ENCODE peak calls at places on chromosomes 16 and 17, in five cellular contexts. One of them, this sample, is unnamed.

GRCh38 chr17:42288078-42288984 is at the start of gene STAT5A:
- DNase-seq in Peyer's patch: peak; percentile 95
- DNase-seq in epithelial cell of prostate: no peak
- DNase-seq in activated CD4-positive, alpha-beta T cell treated with anti-CD3 and anti-CD28 coated beads, Interleukin-2, amount 50 U/mL, for 4 hours: peak; percentile 67
- DNase-seq in EL: peak; percentile 72
- DNase-seq in this sample: peak; percentile 89

GRCh38 chr16:58503863-58504688 is 4.1 kb downstream of the NDRG4 start:
- DNase-seq in activated CD4-positive, alpha-beta T cell treated with anti-CD3 and anti-CD28 coated beads, Interleukin-2, amount 50 U/mL, for 4 hours: no peak
- DNase-seq in epithelial cell of prostate: no peak
- DNase-seq in EL: no peak
- DNase-seq in Peyer's patch: peak; percentile 40
- DNase-seq in this sample: no peak

GRCh38 chr16:4489030-4489429 is 12.8 kb downstream of the HMOX2 start:
- DNase-seq in EL: peak; percentile 84
- DNase-seq in activated CD4-positive, alpha-beta T cell treated with anti-CD3 and anti-CD28 coated beads, Interleukin-2, amount 50 U/mL, for 4 hours: no peak
- DNase-seq in epithelial cell of prostate: no peak
- DNase-seq in Peyer's patch: no peak
- DNase-seq in this sample: peak; percentile 88

GRCh38 chr17:32019228-32019627 is 12.0 kb downstream of the LRRC37B start:
- DNase-seq in EL: no peak
- DNase-seq in activated CD4-positive, alpha-beta T cell treated with anti-CD3 and anti-CD28 coated beads, Interleukin-2, amount 50 U/mL, for 4 hours: no peak
- DNase-seq in Peyer's patch: no peak
- DNase-seq in epithelial cell of prostate: no peak
- DNase-seq in this sample: no peak

GRCh38 chr16:85908444-85908843 is 9.5 kb downstream of the IRF8 start:
- DNase-seq in activated CD4-positive, alpha-beta T cell treated with anti-CD3 and anti-CD28 coated beads, Interleukin-2, amount 50 U/mL, for 4 hours: no peak
- DNase-seq in epithelial cell of prostate: no peak
- DNase-seq in Peyer's patch: peak; percentile 75
- DNase-seq in EL: no peak
- DNase-seq in this sample: no peak

GRCh38 chr16:30755955-30756780 is 5.7 kb downstream of the CFAP119 start:
- DNase-seq in epithelial cell of prostate: no peak
- DNase-seq in activated CD4-positive, alpha-beta T cell treated with anti-CD3 and anti-CD28 coated beads, Interleukin-2, amount 50 U/mL, for 4 hours: no peak
- DNase-seq in Peyer's patch: no peak
- DNase-seq in EL: no peak
- DNase-seq in this sample: no peak

GRCh38 chr16:10862432-10862831 is 14.6 kb upstream of the CIITA start:
- DNase-seq in Peyer's patch: peak; percentile 71
- DNase-seq in activated CD4-positive, alpha-beta T cell treated with anti-CD3 and anti-CD28 coated beads, Interleukin-2, amount 50 U/mL, for 4 hours: no peak
- DNase-seq in epithelial cell of prostate: peak; percentile 94
- DNase-seq in EL: peak; percentile 80
- DNase-seq in this sample: peak; percentile 97

GRCh38 chr17:5797447-5797846 is 213.1 kb upstream of the NLRP1 start:
- DNase-seq in epithelial cell of prostate: no peak
- DNase-seq in EL: no peak
- DNase-seq in Peyer's patch: no peak
- DNase-seq in activated CD4-positive, alpha-beta T cell treated with anti-CD3 and anti-CD28 coated beads, Interleukin-2, amount 50 U/mL, for 4 hours: no peak
- DNase-seq in this sample: no peak

GRCh38 chr17:5825717-5826330 is 241.5 kb upstream of the NLRP1 start:
- DNase-seq in EL: peak; percentile 76
- DNase-seq in Peyer's patch: no peak
- DNase-seq in activated CD4-positive, alpha-beta T cell treated with anti-CD3 and anti-CD28 coated beads, Interleukin-2, amount 50 U/mL, for 4 hours: no peak
- DNase-seq in epithelial cell of prostate: no peak
- DNase-seq in this sample: peak; percentile 9

GRCh38 chr16:75502916-75503605 is 7.8 kb upstream of the CHST6 start:
- DNase-seq in epithelial cell of prostate: no peak
- DNase-seq in EL: no peak
- DNase-seq in activated CD4-positive, alpha-beta T cell treated with anti-CD3 and anti-CD28 coated beads, Interleukin-2, amount 50 U/mL, for 4 hours: no peak
- DNase-seq in Peyer's patch: no peak
- DNase-seq in this sample: no peak

GRCh38 chr17:68539536-68540469 is 27.6 kb downstream of the PRKAR1A start:
- DNase-seq in EL: peak; percentile 10
- DNase-seq in epithelial cell of prostate: no peak
- DNase-seq in activated CD4-positive, alpha-beta T cell treated with anti-CD3 and anti-CD28 coated beads, Interleukin-2, amount 50 U/mL, for 4 hours: no peak
- DNase-seq in Peyer's patch: no peak
- DNase-seq in this sample: no peak

GRCh38 chr16:77788196-77789084 is at the start of gene VAT1L:
- DNase-seq in epithelial cell of prostate: no peak
- DNase-seq in EL: peak; percentile 31
- DNase-seq in Peyer's patch: no peak
- DNase-seq in activated CD4-positive, alpha-beta T cell treated with anti-CD3 and anti-CD28 coated beads, Interleukin-2, amount 50 U/mL, for 4 hours: no peak
- DNase-seq in this sample: peak; percentile 86

GRCh38 chr16:59848314-59848713 is 1114.2 kb upstream of the GOT2 start:
- DNase-seq in EL: peak; percentile 3
- DNase-seq in Peyer's patch: no peak
- DNase-seq in activated CD4-positive, alpha-beta T cell treated with anti-CD3 and anti-CD28 coated beads, Interleukin-2, amount 50 U/mL, for 4 hours: no peak
- DNase-seq in epithelial cell of prostate: no peak
- DNase-seq in this sample: peak; percentile 91

GRCh38 chr17:9236286-9237052 is 215.2 kb downstream of the NTN1 start:
- DNase-seq in EL: no peak
- DNase-seq in Peyer's patch: no peak
- DNase-seq in activated CD4-positive, alpha-beta T cell treated with anti-CD3 and anti-CD28 coated beads, Interleukin-2, amount 50 U/mL, for 4 hours: no peak
- DNase-seq in epithelial cell of prostate: no peak
- DNase-seq in this sample: no peak

GRCh38 chr17:64164592-64165285 is 34.8 kb upstream of the ERN1 start:
- DNase-seq in Peyer's patch: no peak
- DNase-seq in activated CD4-positive, alpha-beta T cell treated with anti-CD3 and anti-CD28 coated beads, Interleukin-2, amount 50 U/mL, for 4 hours: no peak
- DNase-seq in EL: no peak
- DNase-seq in epithelial cell of prostate: no peak
- DNase-seq in this sample: no peak

GRCh38 chr16:10405386-10405939 is 19.6 kb downstream of the ATF7IP2 start:
- DNase-seq in epithelial cell of prostate: no peak
- DNase-seq in EL: peak; percentile 21
- DNase-seq in activated CD4-positive, alpha-beta T cell treated with anti-CD3 and anti-CD28 coated beads, Interleukin-2, amount 50 U/mL, for 4 hours: no peak
- DNase-seq in Peyer's patch: no peak
- DNase-seq in this sample: peak; percentile 85

GRCh38 chr17:78418627-78419026 is 40.2 kb downstream of the PGS1 start:
- DNase-seq in activated CD4-positive, alpha-beta T cell treated with anti-CD3 and anti-CD28 coated beads, Interleukin-2, amount 50 U/mL, for 4 hours: no peak
- DNase-seq in EL: no peak
- DNase-seq in epithelial cell of prostate: no peak
- DNase-seq in Peyer's patch: no peak
- DNase-seq in this sample: no peak

GRCh38 chr17:40069751-40070643 is 7.2 kb downstream of the THRA start:
- DNase-seq in EL: peak; percentile 53
- DNase-seq in epithelial cell of prostate: no peak
- DNase-seq in activated CD4-positive, alpha-beta T cell treated with anti-CD3 and anti-CD28 coated beads, Interleukin-2, amount 50 U/mL, for 4 hours: no peak
- DNase-seq in Peyer's patch: peak; percentile 72
- DNase-seq in this sample: peak; percentile 62

GRCh38 chr17:78999056-78999768 is 10.4 kb downstream of the CANT1 start:
- DNase-seq in Peyer's patch: peak; percentile 35
- DNase-seq in activated CD4-positive, alpha-beta T cell treated with anti-CD3 and anti-CD28 coated beads, Interleukin-2, amount 50 U/mL, for 4 hours: no peak
- DNase-seq in EL: no peak
- DNase-seq in epithelial cell of prostate: no peak
- DNase-seq in this sample: no peak

GRCh38 chr17:28643979-28644781 is 778 bp downstream of the BLTP2 start:
- DNase-seq in activated CD4-positive, alpha-beta T cell treated with anti-CD3 and anti-CD28 coated beads, Interleukin-2, amount 50 U/mL, for 4 hours: no peak
- DNase-seq in Peyer's patch: peak; percentile 75
- DNase-seq in EL: peak; percentile 63
- DNase-seq in epithelial cell of prostate: no peak
- DNase-seq in this sample: peak; percentile 73

GRCh38 chr17:76502326-76503211 is 1.3 kb upstream of the RHBDF2 start:
- DNase-seq in activated CD4-positive, alpha-beta T cell treated with anti-CD3 and anti-CD28 coated beads, Interleukin-2, amount 50 U/mL, for 4 hours: no peak
- DNase-seq in Peyer's patch: no peak
- DNase-seq in epithelial cell of prostate: no peak
- DNase-seq in EL: no peak
- DNase-seq in this sample: no peak

GRCh38 chr17:8426802-8427201 is 8.9 kb upstream of the NDEL1 start:
- DNase-seq in Peyer's patch: no peak
- DNase-seq in epithelial cell of prostate: no peak
- DNase-seq in activated CD4-positive, alpha-beta T cell treated with anti-CD3 and anti-CD28 coated beads, Interleukin-2, amount 50 U/mL, for 4 hours: no peak
- DNase-seq in EL: no peak
- DNase-seq in this sample: no peak

GRCh38 chr16:11224096-11224893 is 31.7 kb downstream of the SOCS1 start:
- DNase-seq in Peyer's patch: peak; percentile 97
- DNase-seq in epithelial cell of prostate: no peak
- DNase-seq in activated CD4-positive, alpha-beta T cell treated with anti-CD3 and anti-CD28 coated beads, Interleukin-2, amount 50 U/mL, for 4 hours: peak; percentile 20
- DNase-seq in EL: no peak
- DNase-seq in this sample: no peak

GRCh38 chr16:58515871-58516767 is 802 bp downstream of the SETD6 start:
- DNase-seq in activated CD4-positive, alpha-beta T cell treated with anti-CD3 and anti-CD28 coated beads, Interleukin-2, amount 50 U/mL, for 4 hours: peak; percentile 36
- DNase-seq in Peyer's patch: peak; percentile 66
- DNase-seq in epithelial cell of prostate: peak; percentile 14
- DNase-seq in EL: peak; percentile 21
- DNase-seq in this sample: no peak

GRCh38 chr17:17679748-17680147 is 1.5 kb upstream of the RAI1 start:
- DNase-seq in EL: no peak
- DNase-seq in epithelial cell of prostate: no peak
- DNase-seq in Peyer's patch: no peak
- DNase-seq in activated CD4-positive, alpha-beta T cell treated with anti-CD3 and anti-CD28 coated beads, Interleukin-2, amount 50 U/mL, for 4 hours: no peak
- DNase-seq in this sample: no peak

GRCh38 chr17:56347646-56348045 is 194.4 kb downstream of the ANKFN1 start:
- DNase-seq in epithelial cell of prostate: no peak
- DNase-seq in activated CD4-positive, alpha-beta T cell treated with anti-CD3 and anti-CD28 coated beads, Interleukin-2, amount 50 U/mL, for 4 hours: no peak
- DNase-seq in EL: no peak
- DNase-seq in Peyer's patch: no peak
- DNase-seq in this sample: no peak

GRCh38 chr17:34252890-34253525 is 2.1 kb upstream of the CCL2 start:
- DNase-seq in epithelial cell of prostate: no peak
- DNase-seq in activated CD4-positive, alpha-beta T cell treated with anti-CD3 and anti-CD28 coated beads, Interleukin-2, amount 50 U/mL, for 4 hours: no peak
- DNase-seq in Peyer's patch: no peak
- DNase-seq in EL: peak; percentile 89
- DNase-seq in this sample: peak; percentile 89

GRCh38 chr16:11743308-11744074 is 834 bp upstream of the TXNDC11 start:
- DNase-seq in activated CD4-positive, alpha-beta T cell treated with anti-CD3 and anti-CD28 coated beads, Interleukin-2, amount 50 U/mL, for 4 hours: no peak
- DNase-seq in Peyer's patch: peak; percentile 75
- DNase-seq in EL: peak; percentile 57
- DNase-seq in epithelial cell of prostate: no peak
- DNase-seq in this sample: no peak

GRCh38 chr16:83143788-83144187 is 517.0 kb downstream of the CDH13 start:
- DNase-seq in epithelial cell of prostate: peak; percentile 12
- DNase-seq in EL: peak; percentile 5
- DNase-seq in Peyer's patch: no peak
- DNase-seq in activated CD4-positive, alpha-beta T cell treated with anti-CD3 and anti-CD28 coated beads, Interleukin-2, amount 50 U/mL, for 4 hours: no peak
- DNase-seq in this sample: peak; percentile 80

GRCh38 chr17:7486181-7486580 is 2.0 kb downstream of the POLR2A start:
- DNase-seq in epithelial cell of prostate: no peak
- DNase-seq in Peyer's patch: no peak
- DNase-seq in EL: peak; percentile 44
- DNase-seq in activated CD4-positive, alpha-beta T cell treated with anti-CD3 and anti-CD28 coated beads, Interleukin-2, amount 50 U/mL, for 4 hours: no peak
- DNase-seq in this sample: peak; percentile 36

GRCh38 chr17:61157246-61157887 is 242.3 kb upstream of the TBX2 start:
- DNase-seq in activated CD4-positive, alpha-beta T cell treated with anti-CD3 and anti-CD28 coated beads, Interleukin-2, amount 50 U/mL, for 4 hours: no peak
- DNase-seq in Peyer's patch: no peak
- DNase-seq in epithelial cell of prostate: no peak
- DNase-seq in EL: peak; percentile 30
- DNase-seq in this sample: peak; percentile 64

GRCh38 chr17:13843862-13844640 is 225.3 kb upstream of the COX10 start:
- DNase-seq in Peyer's patch: no peak
- DNase-seq in activated CD4-positive, alpha-beta T cell treated with anti-CD3 and anti-CD28 coated beads, Interleukin-2, amount 50 U/mL, for 4 hours: no peak
- DNase-seq in epithelial cell of prostate: no peak
- DNase-seq in EL: no peak
- DNase-seq in this sample: peak; percentile 35

GRCh38 chr16:10114411-10114810 is 67.8 kb downstream of the GRIN2A start:
- DNase-seq in EL: peak; percentile 80
- DNase-seq in epithelial cell of prostate: no peak
- DNase-seq in activated CD4-positive, alpha-beta T cell treated with anti-CD3 and anti-CD28 coated beads, Interleukin-2, amount 50 U/mL, for 4 hours: no peak
- DNase-seq in Peyer's patch: no peak
- DNase-seq in this sample: peak; percentile 30

GRCh38 chr17:39963826-39964225 is 1.0 kb downstream of the GSDMA start:
- DNase-seq in Peyer's patch: peak; percentile 56
- DNase-seq in EL: no peak
- DNase-seq in epithelial cell of prostate: peak; percentile 94
- DNase-seq in activated CD4-positive, alpha-beta T cell treated with anti-CD3 and anti-CD28 coated beads, Interleukin-2, amount 50 U/mL, for 4 hours: peak; percentile 46
- DNase-seq in this sample: no peak

GRCh38 chr16:86517652-86518258 is 7.4 kb downstream of the FOXF1 start:
- DNase-seq in epithelial cell of prostate: no peak
- DNase-seq in activated CD4-positive, alpha-beta T cell treated with anti-CD3 and anti-CD28 coated beads, Interleukin-2, amount 50 U/mL, for 4 hours: no peak
- DNase-seq in EL: peak; percentile 69
- DNase-seq in Peyer's patch: peak; percentile 76
- DNase-seq in this sample: peak; percentile 83

GRCh38 chr16:23650674-23651073 is 9.4 kb downstream of the DCTN5 start:
- DNase-seq in epithelial cell of prostate: no peak
- DNase-seq in Peyer's patch: no peak
- DNase-seq in EL: peak; percentile 19
- DNase-seq in activated CD4-positive, alpha-beta T cell treated with anti-CD3 and anti-CD28 coated beads, Interleukin-2, amount 50 U/mL, for 4 hours: no peak
- DNase-seq in this sample: peak; percentile 58

GRCh38 chr17:19717031-19717360 is 612 bp upstream of the SLC47A2 start:
- DNase-seq in Peyer's patch: no peak
- DNase-seq in epithelial cell of prostate: no peak
- DNase-seq in activated CD4-positive, alpha-beta T cell treated with anti-CD3 and anti-CD28 coated beads, Interleukin-2, amount 50 U/mL, for 4 hours: no peak
- DNase-seq in EL: no peak
- DNase-seq in this sample: no peak

GRCh38 chr17:83064021-83064731 is 15.2 kb upstream of the METRNL start:
- DNase-seq in Peyer's patch: no peak
- DNase-seq in EL: no peak
- DNase-seq in activated CD4-positive, alpha-beta T cell treated with anti-CD3 and anti-CD28 coated beads, Interleukin-2, amount 50 U/mL, for 4 hours: no peak
- DNase-seq in epithelial cell of prostate: no peak
- DNase-seq in this sample: no peak